ENCODE peak calls at places on chromosome 14, in ten cellular contexts. N is HCEC 1CT; U is NCI-H2171; Z is H7; C is AG04450; J is NCI-H524; B is stimulated activated CD8-positive, alpha-beta memory T cell treated with anti-CD3 and anti-CD28 coated beads, Interleukin-7, amount 100 ng/mL, for 24 hours; H is right lobe of liver; X is Right ventricle myocardium superior; S is activated naive CD8-positive, alpha-beta T cell treated with anti-CD3 and anti-CD28 coated beads for 36 hours. A is an unnamed sample.

GRCh38 chr14:67526676-67527459 is 6.2 kb upstream of the PLEKHH1 start:
- DNase-seq in N (peak; percentile 42), U (peak; percentile 31), Z (peak; percentile 77), C (no peak), J (peak; percentile 85), B (no peak), H (no peak), X (no peak), S (peak; percentile 18), A (peak; percentile 60)

GRCh38 chr14:72699852-72700257 is 194.0 kb downstream of the DPF3 start:
- DNase-seq in N (peak; percentile 72), U (no peak), Z (no peak), C (peak; percentile 51), J (no peak), B (no peak), H (no peak), X (peak; percentile 58), S (no peak), A (no peak)

GRCh38 chr14:64860039-64860438 is 19.7 kb downstream of the SPTB start:
- DNase-seq in N (no peak), U (no peak), Z (no peak), C (no peak), J (no peak), B (no peak), H (no peak), X (no peak), S (no peak), A (no peak)

GRCh38 chr14:56247495-56248087 is 129.4 kb downstream of the PELI2 start:
- DNase-seq in N (no peak), U (no peak), Z (no peak), C (no peak), J (no peak), B (no peak), H (no peak), X (no peak), S (no peak), A (no peak)

GRCh38 chr14:94748667-94749347 is 21.1 kb downstream of the GSC start:
- DNase-seq in N (no peak), U (no peak), Z (peak; percentile 72), C (no peak), J (peak; percentile 35), B (no peak), H (no peak), X (no peak), S (peak; percentile 14), A (no peak)

GRCh38 chr14:82546401-82546800 is 1012.7 kb upstream of the SEL1L start:
- DNase-seq in N (no peak), U (no peak), Z (no peak), C (no peak), J (no peak), B (no peak), H (no peak), X (no peak), S (no peak), A (no peak)

GRCh38 chr14:94654071-94654974 is 42.1 kb downstream of the SERPINA3 start:
- DNase-seq in N (no peak), U (no peak), Z (no peak), C (no peak), J (peak; percentile 73), B (no peak), H (no peak), X (no peak), S (no peak), A (no peak)

GRCh38 chr14:77580964-77581505 is 35.4 kb downstream of the SPTLC2 start:
- DNase-seq in N (peak; percentile 56), U (peak; percentile 31), Z (no peak), C (peak; percentile 55), J (no peak), B (no peak), H (no peak), X (no peak), S (no peak), A (no peak)

GRCh38 chr14:103540816-103541493 is 12.0 kb downstream of the TRMT61A start:
- DNase-seq in N (no peak), U (no peak), Z (no peak), C (no peak), J (no peak), B (no peak), H (no peak), X (peak; percentile 40), S (no peak), A (no peak)

GRCh38 chr14:101665478-101666078 is 95.9 kb upstream of the PPP2R5C start:
- DNase-seq in N (peak; percentile 23), U (peak; percentile 45), Z (peak; percentile 40), C (peak; percentile 2), J (peak; percentile 62), B (no peak), H (no peak), X (no peak), S (peak; percentile 21), A (peak; percentile 25)

GRCh38 chr14:105495990-105496830 is 5.2 kb downstream of the TEDC1 start:
- DNase-seq in N (no peak), U (no peak), Z (peak; percentile 62), C (no peak), J (no peak), B (no peak), H (peak; percentile 87), X (peak; percentile 37), S (no peak), A (no peak)

GRCh38 chr14:35669782-35670181 is 135.8 kb downstream of the INSM2 start:
- DNase-seq in N (peak; percentile 63), U (no peak), Z (no peak), C (peak; percentile 26), J (no peak), B (no peak), H (no peak), X (no peak), S (no peak), A (no peak)

GRCh38 chr14:101882141-101882935 is 82.0 kb upstream of the DYNC1H1 start:
- DNase-seq in N (no peak), U (no peak), Z (no peak), C (no peak), J (no peak), B (no peak), H (no peak), X (no peak), S (no peak), A (no peak)

GRCh38 chr14:70886421-70887206 is 20.6 kb upstream of the PCNX1 start:
- DNase-seq in N (no peak), U (no peak), Z (no peak), C (no peak), J (no peak), B (no peak), H (no peak), X (no peak), S (peak; percentile 67), A (no peak)

GRCh38 chr14:73325063-73325462 is 87.8 kb downstream of the PAPLN start:
- DNase-seq in N (no peak), U (no peak), Z (no peak), C (no peak), J (no peak), B (no peak), H (no peak), X (no peak), S (no peak), A (no peak)

GRCh38 chr14:70143306-70143705 is 45.4 kb downstream of the SLC8A3 start:
- DNase-seq in N (no peak), U (no peak), Z (no peak), C (no peak), J (no peak), B (no peak), H (no peak), X (no peak), S (no peak), A (no peak)

GRCh38 chr14:35155962-35156361 is 33.6 kb downstream of the PRORP start:
- DNase-seq in N (peak; percentile 18), U (no peak), Z (peak; percentile 19), C (peak; percentile 15), J (no peak), B (no peak), H (no peak), X (no peak), S (no peak), A (no peak)

GRCh38 chr14:61749264-61749663 is 13.0 kb upstream of the SNAPC1 start:
- DNase-seq in N (peak; percentile 70), U (no peak), Z (no peak), C (no peak), J (no peak), B (no peak), H (no peak), X (no peak), S (no peak), A (no peak)

GRCh38 chr14:31206536-31207286 is 882 bp downstream of the HECTD1 start:
- DNase-seq in N (peak; percentile 23), U (no peak), Z (peak; percentile 67), C (no peak), J (peak; percentile 34), B (peak; percentile 32), H (peak; percentile 66), X (peak; percentile 61), S (peak; percentile 68), A (no peak)

GRCh38 chr14:85471744-85472143 is 58.2 kb upstream of the FLRT2 start:
- DNase-seq in N (peak; percentile 97), U (no peak), Z (no peak), C (peak; percentile 70), J (no peak), B (no peak), H (no peak), X (peak; percentile 29), S (no peak), A (no peak)

GRCh38 chr14:103548463-103549351 is 13.8 kb downstream of the BAG5 start:
- DNase-seq in N (no peak), U (no peak), Z (peak; percentile 56), C (no peak), J (no peak), B (no peak), H (no peak), X (peak; percentile 37), S (no peak), A (no peak)

GRCh38 chr14:24285351-24285750 is 14.0 kb upstream of the RABGGTA start:
- DNase-seq in N (no peak), U (no peak), Z (no peak), C (no peak), J (no peak), B (no peak), H (no peak), X (no peak), S (no peak), A (no peak)

GRCh38 chr14:50669441-50669986 is 1.4 kb upstream of the SAV1 start:
- DNase-seq in N (no peak), U (no peak), Z (no peak), C (no peak), J (no peak), B (no peak), H (no peak), X (no peak), S (no peak), A (no peak)

GRCh38 chr14:75200451-75200850 is 24.0 kb upstream of the TMED10 start:
- DNase-seq in N (no peak), U (no peak), Z (no peak), C (no peak), J (no peak), B (no peak), H (no peak), X (no peak), S (no peak), A (no peak)

GRCh38 chr14:60722163-60722835 is 1.9 kb downstream of the SIX4 start:
- DNase-seq in N (peak; percentile 73), U (peak; percentile 81), Z (peak; percentile 85), C (no peak), J (peak; percentile 69), B (no peak), H (no peak), X (peak; percentile 40), S (peak; percentile 34), A (no peak)

GRCh38 chr14:49975286-49975685 is 82.4 kb downstream of the ARF6 start:
- DNase-seq in N (peak; percentile 96), U (no peak), Z (no peak), C (peak; percentile 65), J (no peak), B (no peak), H (no peak), X (no peak), S (no peak), A (no peak)

GRCh38 chr14:29274890-29275651 is 508.5 kb downstream of the FOXG1 start:
- DNase-seq in N (no peak), U (peak; percentile 95), Z (no peak), C (no peak), J (peak; percentile 94), B (no peak), H (no peak), X (no peak), S (no peak), A (no peak)

GRCh38 chr14:52692248-52692962 is 3.0 kb downstream of the ERO1A start:
- DNase-seq in N (peak; percentile 27), U (no peak), Z (no peak), C (no peak), J (peak; percentile 14), B (no peak), H (no peak), X (no peak), S (no peak), A (no peak)

A was measured in iPS DF 6.9.